ENCODE peak calls at places on chromosome 14, in ten cellular contexts. C is lung, Q is hepatocyte, N is AG04450, R is coronary artery, P is cardiac fibroblast, S is glutamatergic neuron, B is retinal pigment epithelial cell, J is H1, F is type B pancreatic cell. H is an unnamed sample.

GRCh38 chr14:62162998-62163589 is 400.9 kb downstream of the SNAPC1 start:
- DNase-seq in C (no peak), Q (peak), N (no peak), R (no peak), P (peak), S (no peak), B (no peak), J (no peak), F (no peak), H (no peak)

GRCh38 chr14:50093496-50093895 is 22.9 kb downstream of the VCPKMT start:
- DNase-seq in C (no peak), Q (no peak), N (no peak), R (no peak), P (no peak), S (no peak), B (no peak), J (no peak), F (no peak), H (no peak)

GRCh38 chr14:82345149-82345548 is 811.5 kb upstream of the SEL1L start:
- DNase-seq in C (no peak), Q (no peak), N (no peak), R (no peak), P (no peak), S (no peak), B (no peak), J (no peak), F (no peak), H (no peak)

GRCh38 chr14:81176224-81176623 is 44.5 kb downstream of the GTF2A1 start:
- DNase-seq in C (peak), Q (no peak), N (no peak), R (no peak), P (no peak), S (no peak), B (no peak), J (no peak), F (no peak), H (no peak)

GRCh38 chr14:91115986-91116385 is 2.1 kb downstream of the DGLUCY start:
- DNase-seq in C (no peak), Q (no peak), N (no peak), R (no peak), P (no peak), S (no peak), B (no peak), J (no peak), F (no peak), H (no peak)

GRCh38 chr14:64421166-64421565 is 33.0 kb downstream of the MTHFD1 start:
- DNase-seq in C (no peak), Q (no peak), N (no peak), R (no peak), P (peak), S (no peak), B (no peak), J (no peak), F (no peak), H (no peak)

GRCh38 chr14:21734457-21735074 is 60.9 kb upstream of the OR4E1 start:
- DNase-seq in C (no peak), Q (peak), N (no peak), R (no peak), P (peak), S (no peak), B (no peak), J (no peak), F (no peak), H (no peak)

GRCh38 chr14:64766430-64767151 is 62.4 kb downstream of the PLEKHG3 start:
- DNase-seq in C (no peak), Q (no peak), N (no peak), R (no peak), P (no peak), S (no peak), B (no peak), J (no peak), F (no peak), H (no peak)

GRCh38 chr14:93638790-93639189 is 149.5 kb downstream of the PRIMA1 start:
- DNase-seq in C (no peak), Q (no peak), N (no peak), R (no peak), P (no peak), S (no peak), B (no peak), J (no peak), F (no peak), H (no peak)

GRCh38 chr14:21107360-21107781 is 6.5 kb downstream of the TMEM253 start:
- DNase-seq in C (no peak), Q (no peak), N (no peak), R (no peak), P (peak), S (no peak), B (no peak), J (no peak), F (no peak), H (no peak)

GRCh38 chr14:77184396-77185092 is 2.9 kb downstream of the TMEM63C start:
- DNase-seq in C (no peak), Q (peak), N (no peak), R (no peak), P (no peak), S (no peak), B (no peak), J (no peak), F (no peak), H (no peak)

GRCh38 chr14:65360144-65360784 is 52.3 kb upstream of the FUT8 start:
- DNase-seq in C (no peak), Q (no peak), N (no peak), R (no peak), P (no peak), S (no peak), B (no peak), J (no peak), F (no peak), H (no peak)

GRCh38 chr14:53002576-53002975 is 51.7 kb upstream of the FERMT2 start:
- DNase-seq in C (no peak), Q (no peak), N (no peak), R (no peak), P (no peak), S (no peak), B (no peak), J (no peak), F (no peak), H (no peak)

GRCh38 chr14:38749936-38750335 is 353.1 kb downstream of the SEC23A start:
- DNase-seq in C (no peak), Q (no peak), N (no peak), R (no peak), P (no peak), S (no peak), B (no peak), J (no peak), F (no peak), H (no peak)

GRCh38 chr14:22878271-22879246 is 4.5 kb upstream of the REM2 start:
- DNase-seq in C (no peak), Q (no peak), N (no peak), R (no peak), P (no peak), S (no peak), B (no peak), J (no peak), F (no peak), H (no peak)

GRCh38 chr14:65222434-65222833 is 120.1 kb upstream of the MAX start:
- DNase-seq in C (peak), Q (peak), N (no peak), R (no peak), P (peak), S (peak), B (no peak), J (peak), F (no peak), H (no peak)

GRCh38 chr14:61297581-61297980 is 16.4 kb upstream of the TMEM30B start:
- DNase-seq in C (no peak), Q (no peak), N (no peak), R (no peak), P (no peak), S (no peak), B (no peak), J (no peak), F (no peak), H (no peak)

GRCh38 chr14:77372304-77372841 is 4.5 kb downstream of the TMED8 start:
- DNase-seq in C (no peak), Q (no peak), N (peak), R (no peak), P (peak), S (no peak), B (no peak), J (no peak), F (no peak), H (no peak)

GRCh38 chr14:92783813-92784431 is 10.2 kb upstream of the GOLGA5 start:
- DNase-seq in C (no peak), Q (peak), N (peak), R (no peak), P (peak), S (no peak), B (no peak), J (no peak), F (no peak), H (no peak)

GRCh38 chr14:24315807-24316596 is 4.7 kb downstream of the LTB4R start:
- DNase-seq in C (no peak), Q (no peak), N (no peak), R (no peak), P (peak), S (peak), B (no peak), J (peak), F (no peak), H (no peak)

GRCh38 chr14:53333809-53334208 is 180.7 kb upstream of the DDHD1 start:
- DNase-seq in C (no peak), Q (no peak), N (no peak), R (no peak), P (no peak), S (no peak), B (no peak), J (no peak), F (no peak), H (no peak)

GRCh38 chr14:26841920-26842741 is 244.3 kb upstream of the NOVA1 start:
- DNase-seq in C (peak), Q (peak), N (peak), R (no peak), P (peak), S (no peak), B (peak), J (no peak), F (no peak), H (no peak)

GRCh38 chr14:24327303-24327702 is 7.6 kb downstream of the ADCY4 start:
- DNase-seq in C (no peak), Q (no peak), N (no peak), R (no peak), P (no peak), S (no peak), B (no peak), J (no peak), F (no peak), H (no peak)

GRCh38 chr14:59391388-59391787 is 73.8 kb downstream of the GPR135 start:
- DNase-seq in C (no peak), Q (no peak), N (no peak), R (no peak), P (no peak), S (no peak), B (no peak), J (no peak), F (no peak), H (no peak)

GRCh38 chr14:60008042-60008441 is 83.7 kb upstream of the PCNX4 start:
- DNase-seq in C (no peak), Q (no peak), N (no peak), R (no peak), P (peak), S (no peak), B (no peak), J (no peak), F (no peak), H (no peak)

GRCh38 chr14:56002316-56002715 is 115.9 kb upstream of the PELI2 start:
- DNase-seq in C (no peak), Q (peak), N (no peak), R (no peak), P (peak), S (no peak), B (no peak), J (no peak), F (no peak), H (no peak)

GRCh38 chr14:56004323-56004722 is 113.9 kb upstream of the PELI2 start:
- DNase-seq in C (no peak), Q (no peak), N (no peak), R (no peak), P (no peak), S (no peak), B (no peak), J (no peak), F (no peak), H (no peak)

GRCh38 chr14:56004807-56005579 is 113.2 kb upstream of the PELI2 start:
- DNase-seq in C (no peak), Q (peak), N (peak), R (no peak), P (peak), S (no peak), B (peak), J (no peak), F (no peak), H (no peak)

GRCh38 chr14:56000846-56001245 is 117.4 kb upstream of the PELI2 start:
- DNase-seq in C (no peak), Q (no peak), N (no peak), R (no peak), P (no peak), S (no peak), B (no peak), J (no peak), F (no peak), H (no peak)

DNA sequence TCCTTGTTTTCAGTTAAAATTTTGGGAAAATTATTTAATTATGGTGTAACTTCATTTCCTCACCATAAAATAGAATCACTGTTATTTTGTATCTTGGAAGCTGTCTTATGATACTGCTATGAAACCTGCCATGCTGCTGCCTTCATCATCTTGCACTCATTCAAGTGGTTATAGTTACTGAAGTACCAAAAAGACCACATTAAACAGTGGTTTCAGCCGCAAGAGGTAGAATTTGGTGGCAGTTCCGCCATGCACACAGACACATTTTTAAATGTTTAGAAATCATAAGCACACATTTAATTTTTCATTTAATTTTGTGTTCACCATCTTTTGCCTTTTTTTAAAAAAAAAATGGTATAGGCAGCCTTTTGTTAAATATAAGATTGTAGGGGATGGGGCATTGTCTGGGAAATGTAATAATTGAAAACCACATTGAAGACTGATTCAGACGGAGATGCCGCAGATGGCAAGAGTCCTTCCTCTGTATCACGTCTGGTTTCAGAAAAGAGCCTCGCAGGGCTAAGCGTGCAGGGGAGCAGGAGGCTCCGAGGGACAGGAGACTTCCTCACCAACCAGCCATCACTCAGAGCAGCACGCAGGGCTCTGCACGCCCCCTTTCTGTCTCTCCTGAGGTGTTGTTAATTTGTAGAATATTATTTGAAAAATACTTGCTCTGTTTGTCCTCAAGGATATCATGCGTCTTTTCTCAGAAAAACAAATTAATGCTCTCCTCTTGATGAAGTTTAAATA is 115.2 kb upstream of the PELI2 start:
- DNase-seq in C (no peak), Q (no peak), N (no peak), R (no peak), P (no peak), S (peak), B (no peak), J (no peak), F (no peak), H (no peak)
- TF ChIP-seq CTCF in C (no peak), Q (no peak), N (no peak), R (no peak), P (no peak), S (no peak), B (no peak), J (no peak), F (no peak), H (no peak)

GRCh38 chr14:70916776-70917175 is 9.5 kb downstream of the PCNX1 start:
- DNase-seq in C (no peak), Q (no peak), N (no peak), R (no peak), P (no peak), S (no peak), B (no peak), J (no peak), F (no peak), H (no peak)

GRCh38 chr14:70919774-70920173 is 12.5 kb downstream of the PCNX1 start:
- DNase-seq in C (no peak), Q (no peak), N (no peak), R (no peak), P (peak), S (no peak), B (no peak), J (no peak), F (no peak), H (no peak)

GRCh38 chr14:70917633-70918032 is 10.4 kb downstream of the PCNX1 start:
- DNase-seq in C (no peak), Q (no peak), N (no peak), R (no peak), P (no peak), S (no peak), B (no peak), J (no peak), F (no peak), H (no peak)

GRCh38 chr14:70921669-70922068 is 14.4 kb downstream of the PCNX1 start:
- DNase-seq in C (no peak), Q (no peak), N (no peak), R (no peak), P (peak), S (no peak), B (no peak), J (no peak), F (no peak), H (no peak)

DNA sequence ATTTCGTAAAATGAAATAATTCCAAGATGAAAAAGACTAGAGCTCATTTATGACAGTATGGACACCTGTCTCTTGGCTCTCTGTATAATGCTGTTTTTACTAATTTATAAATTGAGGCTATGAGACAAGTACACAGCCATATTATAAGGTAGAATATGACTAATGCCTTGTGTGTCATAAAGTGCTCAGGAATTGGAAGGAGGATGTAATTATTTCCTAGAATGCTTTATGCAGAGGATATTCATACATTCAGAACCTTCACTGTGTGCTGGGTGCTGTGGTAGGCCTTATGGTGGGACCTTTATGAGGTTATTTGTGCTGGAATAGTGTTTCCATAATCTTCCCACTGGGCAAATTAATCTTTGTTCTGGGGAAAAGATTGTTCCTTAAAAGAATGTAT is 13.3 kb downstream of the PCNX1 start:
- DNase-seq in C (no peak), Q (no peak), N (no peak), R (no peak), P (no peak), S (no peak), B (no peak), J (no peak), F (no peak), H (no peak)
- TF ChIP-seq CTCF in C (no peak), Q (no peak), N (no peak), R (no peak), P (no peak), S (no peak), B (no peak), J (no peak), F (no peak), H (no peak)

DNA sequence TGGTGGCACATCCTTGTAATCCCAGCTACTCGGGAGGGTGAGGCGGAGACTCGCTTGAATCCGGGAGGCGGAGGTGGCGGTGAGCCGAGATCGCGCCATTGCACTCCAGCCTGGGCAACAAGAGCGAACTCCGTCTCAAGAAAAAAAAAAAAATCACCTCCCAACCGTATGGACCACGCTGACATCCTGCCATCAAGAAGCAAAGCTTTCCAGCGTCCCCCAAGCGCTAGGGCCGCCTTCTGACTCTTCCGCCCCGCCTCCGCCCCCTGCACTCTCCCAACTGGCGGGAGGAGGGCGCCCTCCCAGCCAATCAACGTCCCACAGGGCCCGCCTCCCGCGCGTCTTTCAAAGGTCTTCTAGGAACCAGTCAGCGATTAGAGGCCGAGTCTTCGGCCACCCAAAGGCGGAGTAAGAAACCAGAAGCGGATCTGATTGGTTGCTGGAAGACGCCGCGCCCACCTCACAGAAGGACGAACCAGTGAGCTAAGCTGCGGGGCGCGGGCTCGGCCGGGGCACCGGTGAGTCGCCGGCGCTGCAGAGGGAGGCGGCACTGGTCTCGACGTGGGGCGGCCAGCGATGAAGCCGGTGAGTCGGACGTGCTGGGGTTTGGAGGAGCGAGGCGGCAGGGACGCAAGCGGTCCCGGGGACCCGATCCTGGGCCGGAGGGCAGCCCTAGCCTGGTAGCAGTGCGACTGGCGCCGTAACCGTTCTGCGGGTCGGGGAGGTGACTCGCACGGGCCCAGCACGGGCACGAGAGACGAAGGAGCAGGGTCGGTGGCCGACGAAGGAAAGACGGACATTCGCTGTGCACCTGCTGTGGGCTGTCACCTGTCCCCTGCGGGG is at the start of gene CDKN3:
- DNase-seq in C (peak), Q (peak), N (peak), R (peak), P (peak), S (peak), B (peak), J (peak), F (peak), H (peak)
- TF ChIP-seq CTCF in C (peak), Q (peak), N (peak), R (peak), P (peak), S (peak), B (peak), J (peak), F (peak), H (no peak)

GRCh38 chr14:68817513-68818212 is 24.8 kb upstream of the ZFP36L1 start:
- DNase-seq in C (no peak), Q (peak), N (no peak), R (no peak), P (no peak), S (no peak), B (no peak), J (no peak), F (no peak), H (peak)

GRCh38 chr14:68815288-68816182 is 22.7 kb upstream of the ZFP36L1 start:
- DNase-seq in C (no peak), Q (no peak), N (no peak), R (no peak), P (peak), S (no peak), B (no peak), J (no peak), F (peak), H (no peak)

GRCh38 chr14:68814376-68815287 is 21.8 kb upstream of the ZFP36L1 start:
- DNase-seq in C (no peak), Q (peak), N (no peak), R (peak), P (peak), S (no peak), B (no peak), J (no peak), F (peak), H (peak)

GRCh38 chr14:68816943-68817430 is 24.1 kb upstream of the ZFP36L1 start:
- DNase-seq in C (no peak), Q (no peak), N (no peak), R (no peak), P (no peak), S (no peak), B (no peak), J (no peak), F (no peak), H (no peak)

DNA sequence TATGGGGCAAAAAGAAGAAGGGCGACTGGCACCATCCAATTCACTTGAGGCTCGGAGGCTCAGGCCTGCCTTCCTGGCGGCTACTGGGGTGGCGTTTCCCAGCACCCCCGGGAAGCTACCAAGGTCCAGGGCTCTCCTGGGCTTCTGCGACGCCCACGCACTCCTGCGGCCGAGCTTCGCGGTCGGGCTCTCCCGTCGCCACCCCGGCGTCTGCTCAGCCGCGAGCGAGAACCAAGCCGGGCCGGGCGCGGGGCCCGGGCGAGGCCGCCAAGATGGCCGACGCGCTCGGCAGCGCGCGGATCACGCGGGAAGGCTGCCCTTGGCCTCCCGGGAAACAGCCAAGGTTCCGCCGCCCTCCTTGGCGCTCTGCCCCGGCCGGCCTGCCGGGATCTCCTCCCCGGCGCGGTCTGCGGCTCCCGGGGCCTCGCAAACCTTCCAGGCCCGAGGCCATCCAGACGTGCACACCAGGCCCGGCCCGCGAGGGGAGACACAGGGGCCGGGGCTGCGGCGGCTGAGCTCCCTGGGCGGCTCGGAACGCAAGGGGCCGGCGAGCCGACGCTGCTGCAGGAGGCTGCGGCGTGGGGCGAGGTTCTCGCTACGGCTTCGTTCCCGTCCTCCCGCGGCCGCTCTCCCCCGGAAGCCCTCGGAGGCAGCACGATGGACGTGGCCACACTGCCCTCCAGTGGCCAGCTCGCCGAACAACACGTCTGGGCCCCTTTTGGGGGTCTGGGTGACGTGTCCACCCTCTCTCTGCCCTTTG is 23.5 kb upstream of the ZFP36L1 start:
- DNase-seq in C (peak), Q (peak), N (peak), R (peak), P (peak), S (peak), B (peak), J (peak), F (peak), H (peak)
- TF ChIP-seq CTCF in C (peak), Q (peak), N (peak), R (peak), P (peak), S (peak), B (peak), J (peak), F (peak), H (peak)

H was measured in activated B cell treated with CpG ODN at 0.5 μM for 24 hours.